ENCODE peak calls at places on chromosome 6, in four cellular contexts. One of them, this sample, is unnamed.

GRCh38 chr6:125952764-125953501 is 3.6 kb upstream of the HINT3 start:
- DNase-seq in cardiac muscle cell: no peak
- DNase-seq in transverse colon: peak; percentile 23
- DNase-seq in spleen: peak; percentile 71
- DNase-seq in this sample: no peak

GRCh38 chr6:16540804-16541752 is 220.2 kb downstream of the ATXN1 start:
- DNase-seq in cardiac muscle cell: peak; percentile 14
- DNase-seq in transverse colon: peak; percentile 20
- DNase-seq in spleen: no peak
- DNase-seq in this sample: no peak

GRCh38 chr6:49516147-49516505 is 16.4 kb downstream of the GLYATL3 start:
- DNase-seq in cardiac muscle cell: no peak
- DNase-seq in transverse colon: no peak
- DNase-seq in spleen: no peak
- DNase-seq in this sample: no peak

GRCh38 chr6:154682633-154683125 is 50.5 kb upstream of the SCAF8 start:
- DNase-seq in cardiac muscle cell: no peak
- DNase-seq in transverse colon: no peak
- DNase-seq in spleen: no peak
- DNase-seq in this sample: no peak

GRCh38 chr6:52415917-52416628 is 4.1 kb upstream of the EFHC1 start:
- DNase-seq in cardiac muscle cell: no peak
- DNase-seq in transverse colon: no peak
- DNase-seq in spleen: no peak
- DNase-seq in this sample: no peak

GRCh38 chr6:131281471-131282270 is 146.4 kb downstream of the AKAP7 start:
- DNase-seq in cardiac muscle cell: peak; percentile 6
- DNase-seq in transverse colon: peak; percentile 41
- DNase-seq in spleen: peak; percentile 92
- DNase-seq in this sample: no peak

GRCh38 chr6:123808556-123808955 is 4.9 kb downstream of the NKAIN2 start:
- DNase-seq in cardiac muscle cell: no peak
- DNase-seq in transverse colon: no peak
- DNase-seq in spleen: no peak
- DNase-seq in this sample: no peak

GRCh38 chr6:32191696-32192607 is 491 bp downstream of the GPSM3 start:
- DNase-seq in cardiac muscle cell: no peak
- DNase-seq in transverse colon: no peak
- DNase-seq in spleen: peak; percentile 88
- DNase-seq in this sample: no peak

DNA sequence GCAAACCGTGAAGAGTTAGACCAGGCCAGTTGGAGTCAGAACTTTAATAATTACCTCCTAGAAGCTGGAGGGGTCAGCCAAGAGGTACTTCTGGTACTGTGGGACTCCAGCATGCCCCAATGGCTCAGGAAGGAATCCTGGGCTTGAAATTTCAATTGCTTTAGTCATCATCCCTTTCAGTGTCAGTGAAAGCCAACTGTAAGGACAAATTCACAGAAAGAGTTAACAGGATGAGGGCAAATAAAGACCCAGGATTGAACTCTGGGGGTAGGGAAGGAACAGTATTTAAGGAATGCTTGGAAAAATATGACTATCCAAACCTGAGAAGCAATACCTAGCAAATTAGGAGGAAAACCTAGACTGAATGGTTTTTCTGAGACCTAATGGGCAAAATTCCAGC is 735.1 kb upstream of the MARCKS start:
- DNase-seq in cardiac muscle cell: peak; percentile 6
- DNase-seq in transverse colon: no peak
- DNase-seq in spleen: no peak
- DNase-seq in this sample: no peak
- TF ChIP-seq CTCF in cardiac muscle cell: peak; percentile 50
- TF ChIP-seq CTCF in transverse colon: no peak
- TF ChIP-seq CTCF in spleen: no peak
- TF ChIP-seq CTCF in this sample: no peak

DNA sequence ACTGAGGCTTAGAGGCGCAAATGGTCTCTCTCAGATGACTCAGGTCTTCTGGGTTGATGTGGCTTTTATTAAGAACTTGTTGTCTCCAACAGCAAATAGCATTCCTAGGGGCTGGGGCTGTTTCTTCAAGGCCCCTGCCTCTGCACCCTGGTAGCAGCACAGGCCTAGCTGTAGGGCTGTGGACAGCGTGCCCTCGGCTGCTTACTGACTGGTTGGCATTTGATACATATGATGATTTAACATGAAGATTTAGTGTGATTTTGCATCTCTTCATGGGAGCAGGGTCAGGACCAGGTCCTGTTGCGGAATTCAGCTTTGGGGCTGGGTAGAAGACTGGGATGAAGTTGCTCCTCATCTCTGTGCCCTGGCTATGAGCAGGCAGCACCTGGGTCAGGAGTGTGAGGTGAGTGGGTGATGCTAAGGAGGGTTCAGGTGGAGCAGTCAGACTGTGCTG is 24.3 kb upstream of the IER3 start:
- DNase-seq in cardiac muscle cell: no peak
- DNase-seq in transverse colon: no peak
- DNase-seq in spleen: no peak
- DNase-seq in this sample: no peak
- H3K4me3 ChIP-seq in cardiac muscle cell: no peak overlapping the region
- H3K4me3 ChIP-seq in transverse colon: no peak overlapping the region
- H3K4me3 ChIP-seq in spleen: no peak overlapping the region
- H3K4me3 ChIP-seq in this sample: no peak overlapping the region

GRCh38 chr6:43495409-43495941 is 14.7 kb downstream of the LRRC73 start:
- DNase-seq in cardiac muscle cell: no peak
- DNase-seq in transverse colon: peak; percentile 36
- DNase-seq in spleen: no peak
- DNase-seq in this sample: no peak
- TF ChIP-seq CTCF in cardiac muscle cell: peak; percentile 20
- TF ChIP-seq CTCF in transverse colon: peak; percentile 19
- TF ChIP-seq CTCF in spleen: no peak
- TF ChIP-seq CTCF in this sample: no peak

GRCh38 chr6:31178143-31179041 is 7.9 kb upstream of the POU5F1 start:
- DNase-seq in cardiac muscle cell: no peak
- DNase-seq in transverse colon: no peak
- DNase-seq in spleen: no peak
- DNase-seq in this sample: no peak

GRCh38 chr6:31179042-31179386 is 8.5 kb upstream of the POU5F1 start:
- DNase-seq in cardiac muscle cell: no peak
- DNase-seq in transverse colon: peak; percentile 48
- DNase-seq in spleen: no peak
- DNase-seq in this sample: no peak

GRCh38 chr6:31175961-31176360 is 5.5 kb upstream of the POU5F1 start:
- DNase-seq in cardiac muscle cell: no peak
- DNase-seq in transverse colon: no peak
- DNase-seq in spleen: no peak
- DNase-seq in this sample: no peak

GRCh38 chr6:31179896-31180295 is 9.4 kb upstream of the POU5F1 start:
- DNase-seq in cardiac muscle cell: no peak
- DNase-seq in transverse colon: no peak
- DNase-seq in spleen: no peak
- DNase-seq in this sample: no peak

GRCh38 chr6:31180500-31180899 is 10.0 kb upstream of the POU5F1 start:
- DNase-seq in cardiac muscle cell: no peak
- DNase-seq in transverse colon: no peak
- DNase-seq in spleen: peak; percentile 87
- DNase-seq in this sample: peak; percentile 84
- H3K4me3 ChIP-seq in cardiac muscle cell: no peak overlapping the region
- H3K4me3 ChIP-seq in transverse colon: no peak overlapping the region
- H3K4me3 ChIP-seq in spleen: peak overlapping the region; percentile 54
- H3K4me3 ChIP-seq in this sample: no peak overlapping the region

This sample was measured in lung.